ENCODE peak calls at places on chromosome 20, in six cellular contexts. One of them, this sample, is unnamed.

GRCh38 chr20:50338479-50339195 is 148.0 kb downstream of the CEBPB start:
- DNase-seq in cardiac muscle cell: peak; percentile 55
- DNase-seq in kidney: no peak
- DNase-seq in prostate gland: no peak
- DNase-seq in choroid plexus epithelial cell: peak; percentile 29
- DNase-seq in endothelial cell: no peak
- DNase-seq in this sample: no peak

GRCh38 chr20:44038681-44039123 is 124.0 kb downstream of the TOX2 start:
- DNase-seq in cardiac muscle cell: no peak
- DNase-seq in kidney: no peak
- DNase-seq in prostate gland: no peak
- DNase-seq in choroid plexus epithelial cell: no peak
- DNase-seq in endothelial cell: no peak
- DNase-seq in this sample: peak; percentile 88

GRCh38 chr20:4685923-4686221 is 35.8 kb upstream of the PRND start:
- DNase-seq in cardiac muscle cell: no peak
- DNase-seq in kidney: no peak
- DNase-seq in prostate gland: no peak
- DNase-seq in choroid plexus epithelial cell: no peak
- DNase-seq in endothelial cell: no peak
- DNase-seq in this sample: no peak

GRCh38 chr20:38828514-38829295 is 23.2 kb downstream of the PPP1R16B start:
- DNase-seq in cardiac muscle cell: no peak
- DNase-seq in kidney: no peak
- DNase-seq in prostate gland: no peak
- DNase-seq in choroid plexus epithelial cell: no peak
- DNase-seq in endothelial cell: no peak
- DNase-seq in this sample: no peak

GRCh38 chr20:36312724-36313441 is 6.7 kb downstream of the DLGAP4 start:
- DNase-seq in cardiac muscle cell: no peak
- DNase-seq in kidney: no peak
- DNase-seq in prostate gland: no peak
- DNase-seq in choroid plexus epithelial cell: no peak
- DNase-seq in endothelial cell: no peak
- DNase-seq in this sample: no peak

GRCh38 chr20:47319517-47320252 is 36.8 kb downstream of the ZMYND8 start:
- DNase-seq in cardiac muscle cell: peak; percentile 41
- DNase-seq in kidney: peak; percentile 76
- DNase-seq in prostate gland: peak; percentile 95
- DNase-seq in choroid plexus epithelial cell: peak; percentile 73
- DNase-seq in endothelial cell: peak; percentile 52
- DNase-seq in this sample: no peak

GRCh38 chr20:38158701-38159325 is 6.3 kb downstream of the TGM2 start:
- DNase-seq in cardiac muscle cell: peak; percentile 31
- DNase-seq in kidney: peak; percentile 85
- DNase-seq in prostate gland: no peak
- DNase-seq in choroid plexus epithelial cell: no peak
- DNase-seq in endothelial cell: peak; percentile 82
- DNase-seq in this sample: no peak

GRCh38 chr20:50367104-50367674 is 143.0 kb upstream of the PTPN1 start:
- DNase-seq in cardiac muscle cell: no peak
- DNase-seq in kidney: peak; percentile 9
- DNase-seq in prostate gland: no peak
- DNase-seq in choroid plexus epithelial cell: no peak
- DNase-seq in endothelial cell: no peak
- DNase-seq in this sample: no peak

GRCh38 chr20:57442888-57443239 is 51.7 kb downstream of the RBM38 start:
- DNase-seq in cardiac muscle cell: no peak
- DNase-seq in kidney: no peak
- DNase-seq in prostate gland: no peak
- DNase-seq in choroid plexus epithelial cell: no peak
- DNase-seq in endothelial cell: no peak
- DNase-seq in this sample: no peak

GRCh38 chr20:37267684-37268313 is 6.2 kb upstream of the GHRH start:
- DNase-seq in cardiac muscle cell: no peak
- DNase-seq in kidney: no peak
- DNase-seq in prostate gland: no peak
- DNase-seq in choroid plexus epithelial cell: no peak
- DNase-seq in endothelial cell: no peak
- DNase-seq in this sample: no peak

GRCh38 chr20:50690562-50690978 is 772 bp downstream of the RIPOR3 start:
- DNase-seq in cardiac muscle cell: no peak
- DNase-seq in kidney: no peak
- DNase-seq in prostate gland: no peak
- DNase-seq in choroid plexus epithelial cell: peak; percentile 70
- DNase-seq in endothelial cell: peak; percentile 24
- DNase-seq in this sample: no peak

GRCh38 chr20:38418509-38419204 is 16.5 kb downstream of the SNHG17 start:
- DNase-seq in cardiac muscle cell: no peak
- DNase-seq in kidney: no peak
- DNase-seq in prostate gland: no peak
- DNase-seq in choroid plexus epithelial cell: peak; percentile 39
- DNase-seq in endothelial cell: no peak
- DNase-seq in this sample: no peak

GRCh38 chr20:48788486-48789072 is 39.2 kb downstream of the PREX1 start:
- DNase-seq in cardiac muscle cell: no peak
- DNase-seq in kidney: no peak
- DNase-seq in prostate gland: no peak
- DNase-seq in choroid plexus epithelial cell: no peak
- DNase-seq in endothelial cell: no peak
- DNase-seq in this sample: no peak

GRCh38 chr20:50335105-50335504 is 144.5 kb downstream of the CEBPB start:
- DNase-seq in cardiac muscle cell: peak; percentile 65
- DNase-seq in kidney: no peak
- DNase-seq in prostate gland: no peak
- DNase-seq in choroid plexus epithelial cell: peak; percentile 64
- DNase-seq in endothelial cell: peak; percentile 22
- DNase-seq in this sample: no peak

GRCh38 chr20:9054176-9054575 is 14.7 kb upstream of the PLCB4 start:
- DNase-seq in cardiac muscle cell: no peak
- DNase-seq in kidney: no peak
- DNase-seq in prostate gland: no peak
- DNase-seq in choroid plexus epithelial cell: no peak
- DNase-seq in endothelial cell: no peak
- DNase-seq in this sample: no peak

GRCh38 chr20:51442602-51443001 is 99.9 kb downstream of the NFATC2 start:
- DNase-seq in cardiac muscle cell: no peak
- DNase-seq in kidney: no peak
- DNase-seq in prostate gland: no peak
- DNase-seq in choroid plexus epithelial cell: no peak
- DNase-seq in endothelial cell: no peak
- DNase-seq in this sample: no peak

GRCh38 chr20:44412402-44413144 is 57.1 kb downstream of the HNF4A start:
- DNase-seq in cardiac muscle cell: no peak
- DNase-seq in kidney: no peak
- DNase-seq in prostate gland: no peak
- DNase-seq in choroid plexus epithelial cell: no peak
- DNase-seq in endothelial cell: no peak
- DNase-seq in this sample: no peak

GRCh38 chr20:41386502-41387427 is 20.1 kb upstream of the EMILIN3 start:
- DNase-seq in cardiac muscle cell: no peak
- DNase-seq in kidney: no peak
- DNase-seq in prostate gland: no peak
- DNase-seq in choroid plexus epithelial cell: no peak
- DNase-seq in endothelial cell: no peak
- DNase-seq in this sample: no peak

GRCh38 chr20:44745560-44746366 is at the start of gene KCNK15:
- DNase-seq in cardiac muscle cell: peak; percentile 61
- DNase-seq in kidney: peak; percentile 85
- DNase-seq in prostate gland: no peak
- DNase-seq in choroid plexus epithelial cell: peak; percentile 20
- DNase-seq in endothelial cell: peak; percentile 30
- DNase-seq in this sample: peak; percentile 47

GRCh38 chr20:59933296-59933848 is at the start of gene SYCP2:
- DNase-seq in cardiac muscle cell: no peak
- DNase-seq in kidney: peak; percentile 83
- DNase-seq in prostate gland: peak; percentile 49
- DNase-seq in choroid plexus epithelial cell: peak; percentile 28
- DNase-seq in endothelial cell: no peak
- DNase-seq in this sample: no peak

GRCh38 chr20:14245368-14245970 is 91.9 kb downstream of the FLRT3 start:
- DNase-seq in cardiac muscle cell: peak; percentile 45
- DNase-seq in kidney: no peak
- DNase-seq in prostate gland: no peak
- DNase-seq in choroid plexus epithelial cell: peak; percentile 35
- DNase-seq in endothelial cell: no peak
- DNase-seq in this sample: no peak

GRCh38 chr20:57260959-57261357 is 5.5 kb downstream of the BMP7 start:
- DNase-seq in cardiac muscle cell: peak; percentile 63
- DNase-seq in kidney: no peak
- DNase-seq in prostate gland: no peak
- DNase-seq in choroid plexus epithelial cell: peak; percentile 9
- DNase-seq in endothelial cell: no peak
- DNase-seq in this sample: no peak

GRCh38 chr20:50221501-50222323 is 31.1 kb downstream of the CEBPB start:
- DNase-seq in cardiac muscle cell: no peak
- DNase-seq in kidney: peak; percentile 60
- DNase-seq in prostate gland: no peak
- DNase-seq in choroid plexus epithelial cell: peak; percentile 35
- DNase-seq in endothelial cell: no peak
- DNase-seq in this sample: no peak

GRCh38 chr20:53636725-53637097 is 43.1 kb upstream of the ZNF217 start:
- DNase-seq in cardiac muscle cell: no peak
- DNase-seq in kidney: no peak
- DNase-seq in prostate gland: no peak
- DNase-seq in choroid plexus epithelial cell: no peak
- DNase-seq in endothelial cell: no peak
- DNase-seq in this sample: no peak

GRCh38 chr20:53639647-53640440 is 46.2 kb upstream of the ZNF217 start:
- DNase-seq in cardiac muscle cell: no peak
- DNase-seq in kidney: no peak
- DNase-seq in prostate gland: peak; percentile 43
- DNase-seq in choroid plexus epithelial cell: no peak
- DNase-seq in endothelial cell: no peak
- DNase-seq in this sample: no peak

GRCh38 chr20:53631909-53632662 is 38.4 kb upstream of the ZNF217 start:
- DNase-seq in cardiac muscle cell: no peak
- DNase-seq in kidney: no peak
- DNase-seq in prostate gland: no peak
- DNase-seq in choroid plexus epithelial cell: no peak
- DNase-seq in endothelial cell: no peak
- DNase-seq in this sample: no peak

GRCh38 chr20:53639128-53639527 is 45.5 kb upstream of the ZNF217 start:
- DNase-seq in cardiac muscle cell: no peak
- DNase-seq in kidney: no peak
- DNase-seq in prostate gland: no peak
- DNase-seq in choroid plexus epithelial cell: no peak
- DNase-seq in endothelial cell: no peak
- DNase-seq in this sample: no peak

DNA sequence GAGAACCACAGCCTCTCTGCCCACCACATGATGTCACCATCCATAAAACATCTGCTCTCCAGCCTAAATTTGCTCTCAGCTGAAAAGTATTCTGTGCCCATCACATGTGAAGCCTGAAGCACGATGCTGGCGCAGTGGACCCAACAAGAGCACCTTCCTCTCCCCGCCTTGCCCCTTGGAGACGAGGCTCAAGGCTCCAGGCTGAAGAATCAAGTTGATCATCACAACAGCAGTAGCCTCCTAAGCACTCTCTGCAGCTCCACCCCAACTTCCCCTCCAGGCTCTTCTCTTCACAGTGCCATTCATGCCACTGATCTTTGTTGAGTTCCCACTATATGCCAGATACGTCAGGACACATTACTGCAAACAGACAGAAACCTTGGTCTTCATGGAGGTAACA is 41.5 kb upstream of the ZNF217 start:
- DNase-seq in cardiac muscle cell: no peak
- DNase-seq in kidney: no peak
- DNase-seq in prostate gland: no peak
- DNase-seq in choroid plexus epithelial cell: no peak
- DNase-seq in endothelial cell: no peak
- DNase-seq in this sample: no peak
- TF ChIP-seq CTCF in cardiac muscle cell: no peak
- TF ChIP-seq CTCF in kidney: no peak
- TF ChIP-seq CTCF in prostate gland: no peak
- TF ChIP-seq CTCF in choroid plexus epithelial cell: no peak
- TF ChIP-seq CTCF in endothelial cell: no peak
- TF ChIP-seq CTCF in this sample: no peak

DNA sequence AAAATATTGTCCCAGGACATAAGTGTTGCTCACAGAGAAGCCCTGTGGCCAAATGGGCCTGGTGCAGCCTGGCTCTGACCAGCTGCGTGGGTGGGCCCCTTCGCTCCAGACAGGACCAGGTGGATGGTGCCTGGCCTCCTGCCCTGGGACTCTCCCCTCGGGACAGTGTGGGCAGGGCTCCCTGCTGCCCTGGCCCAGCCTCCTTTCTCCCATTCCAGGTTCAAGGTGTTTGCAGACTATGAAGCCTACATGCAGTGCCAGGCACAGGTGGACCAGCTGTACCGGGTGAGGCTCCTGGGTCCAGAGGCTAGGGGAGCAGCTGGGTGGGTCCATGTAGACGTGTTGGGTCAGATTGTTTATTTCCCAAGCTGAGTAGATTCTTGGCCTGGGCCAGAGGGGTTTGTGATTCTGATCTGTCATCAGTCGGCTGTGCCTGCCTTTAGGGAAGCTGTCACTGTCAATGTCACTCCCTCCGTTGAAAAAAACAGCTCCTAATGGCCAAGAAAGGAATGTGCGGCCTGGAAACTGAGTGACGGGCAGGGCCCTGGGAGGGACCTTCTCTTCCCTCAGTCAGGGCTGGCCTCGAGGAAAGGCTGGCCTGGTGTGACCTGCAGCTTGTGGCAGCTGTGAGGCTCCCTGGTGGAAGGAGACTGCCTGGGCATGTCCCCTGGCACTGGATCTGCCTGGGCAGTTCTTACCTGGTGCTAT is 47.7 kb downstream of the PYGB start:
- DNase-seq in cardiac muscle cell: peak; percentile 73
- DNase-seq in kidney: no peak
- DNase-seq in prostate gland: no peak
- DNase-seq in choroid plexus epithelial cell: no peak
- DNase-seq in endothelial cell: no peak
- DNase-seq in this sample: no peak
- TF ChIP-seq CTCF in cardiac muscle cell: no peak
- TF ChIP-seq CTCF in kidney: no peak
- TF ChIP-seq CTCF in prostate gland: no peak
- TF ChIP-seq CTCF in choroid plexus epithelial cell: no peak
- TF ChIP-seq CTCF in endothelial cell: no peak
- TF ChIP-seq CTCF in this sample: no peak

GRCh38 chr20:362271-363254 is 15.7 kb downstream of the NRSN2 start:
- DNase-seq in cardiac muscle cell: no peak
- DNase-seq in kidney: peak; percentile 94
- DNase-seq in prostate gland: peak; percentile 96
- DNase-seq in choroid plexus epithelial cell: peak; percentile 97
- DNase-seq in endothelial cell: no peak
- DNase-seq in this sample: no peak
- TF ChIP-seq CTCF in cardiac muscle cell: peak; percentile 61
- TF ChIP-seq CTCF in kidney: peak; percentile 28
- TF ChIP-seq CTCF in prostate gland: peak; percentile 76
- TF ChIP-seq CTCF in choroid plexus epithelial cell: peak; percentile 74
- TF ChIP-seq CTCF in endothelial cell: no peak
- TF ChIP-seq CTCF in this sample: no peak

DNA sequence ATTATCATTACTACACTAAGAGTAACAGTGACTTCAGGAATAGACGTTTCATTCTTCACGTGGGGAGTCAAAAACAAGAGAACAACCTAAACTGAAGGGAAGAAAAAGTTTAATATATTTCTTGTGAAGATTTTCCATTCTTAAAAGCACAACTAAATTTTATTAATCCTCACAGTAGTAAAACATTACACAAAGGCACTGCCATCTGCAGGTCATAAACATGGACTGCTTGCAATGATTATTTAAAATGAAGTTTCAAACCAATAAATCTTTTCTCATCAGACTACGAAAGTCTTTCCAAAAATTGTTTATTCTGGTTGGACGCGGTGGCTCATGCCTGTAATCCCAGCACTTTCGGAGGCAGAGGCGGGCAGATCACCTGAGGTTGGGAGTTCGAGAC is 2.6 kb downstream of the NCOA5 start:
- DNase-seq in cardiac muscle cell: no peak
- DNase-seq in kidney: no peak
- DNase-seq in prostate gland: no peak
- DNase-seq in choroid plexus epithelial cell: peak; percentile 53
- DNase-seq in endothelial cell: no peak
- DNase-seq in this sample: no peak
- TF ChIP-seq CTCF in cardiac muscle cell: peak; percentile 41
- TF ChIP-seq CTCF in kidney: peak; percentile 18
- TF ChIP-seq CTCF in prostate gland: peak; percentile 30
- TF ChIP-seq CTCF in choroid plexus epithelial cell: peak; percentile 55
- TF ChIP-seq CTCF in endothelial cell: no peak
- TF ChIP-seq CTCF in this sample: peak; percentile 35

This sample was measured in glutamatergic neuron.